ENCODE peak calls at places on chromosome X, in four cellular contexts. K is cardiac muscle cell, N is IMR-90, D is heart right ventricle. M is an unnamed sample. For H3K4me1, the result is how much of the 10 kb centered on the place peaks cover.

GRCh38 chrX:85326234-85327059 is 53.0 kb downstream of the POF1B start:
- DNase-seq in K (no peak), N (no peak), D (no peak), M (no peak)

GRCh38 chrX:112609631-112610030 is 70.1 kb downstream of the LHFPL1 start:
- DNase-seq in K (peak), N (no peak), D (no peak), M (no peak)

GRCh38 chrX:261167-261857 is 19.9 kb upstream of the PLCXD1 start:
- DNase-seq in K (no peak), N (peak), D (peak), M (peak)

GRCh38 chrX:118693843-118694242 is 33.6 kb upstream of the IL13RA1 start:
- DNase-seq in K (no peak), N (no peak), D (no peak), M (no peak)

GRCh38 chrX:72540318-72540717 is 32.3 kb downstream of the HDAC8 start:
- DNase-seq in K (peak), N (peak), D (no peak), M (no peak)

GRCh38 chrX:71181910-71182799 is 37.5 kb downstream of the NLGN3 start:
- DNase-seq in K (peak), N (peak), D (peak), M (peak)

GRCh38 chrX:19389217-19389616 is 45.5 kb downstream of the PDHA1 start:
- DNase-seq in K (no peak), N (no peak), D (no peak), M (no peak)

GRCh38 chrX:11257711-11258110 is 35.5 kb upstream of the AMELX start:
- DNase-seq in K (no peak), N (no peak), D (no peak), M (peak)

GRCh38 chrX:133985164-133986007 is at the start of gene GPC3:
- DNase-seq in K (peak), N (peak), D (no peak), M (peak)

GRCh38 chrX:70322784-70323183 is 32.9 kb downstream of the KIF4A start:
- DNase-seq in K (no peak), N (no peak), D (no peak), M (no peak)

GRCh38 chrX:85109235-85109634 is 105.6 kb downstream of the APOOL start:
- DNase-seq in K (no peak), N (no peak), D (no peak), M (no peak)

DNA sequence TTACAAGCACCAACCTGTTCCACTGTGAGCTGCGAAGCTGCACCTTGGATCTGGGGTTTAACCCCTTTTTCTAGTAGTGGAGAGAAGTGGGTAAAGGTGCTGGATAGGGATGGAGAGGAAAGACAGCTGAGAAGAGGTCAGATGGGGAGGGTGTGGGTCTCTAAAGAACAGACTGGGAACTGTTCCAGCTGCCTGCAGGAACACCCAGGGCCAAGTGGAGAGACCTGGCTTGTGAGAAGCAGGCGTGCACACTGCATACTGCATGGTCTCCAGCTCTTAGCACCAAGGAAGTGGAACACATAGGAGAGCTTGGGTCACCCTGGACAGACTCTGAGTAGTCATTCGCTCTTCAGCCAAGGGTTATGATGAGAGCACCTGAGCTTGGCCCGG is 16.1 kb downstream of the BCOR start:
- DNase-seq in K (no peak), N (no peak), D (no peak), M (no peak)
- H3K4me1 ChIP-seq in K (under half), N (under half), D (under half), M (under half)

DNA sequence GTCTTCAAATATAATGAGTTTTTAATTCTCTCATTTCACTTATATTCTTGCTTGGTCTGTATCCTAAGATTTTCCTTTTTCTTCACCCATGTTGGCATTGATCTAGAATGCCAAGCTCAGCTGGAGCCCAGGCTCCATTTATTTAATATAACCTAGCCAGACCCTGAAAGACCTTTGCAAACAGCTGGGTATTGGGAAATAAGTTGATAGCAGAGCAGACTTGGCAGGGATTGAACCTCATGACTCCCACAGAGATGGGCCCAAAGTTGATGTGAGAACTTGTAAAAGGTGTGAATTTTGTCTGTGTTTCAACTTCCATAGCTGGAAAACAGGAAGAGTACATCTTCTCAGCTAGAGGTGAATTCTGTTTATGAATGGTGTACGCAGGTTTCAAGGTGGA is 59.5 kb downstream of the SH2D1A start:
- DNase-seq in K (no peak), N (no peak), D (no peak), M (no peak)
- H3K4me1 ChIP-seq in K (under half), N (under half), D (under half), M (under half)

GRCh38 chrX:106972896-106973295 is 27.1 kb downstream of the MORC4 start:
- DNase-seq in K (no peak), N (no peak), D (no peak), M (no peak)

GRCh38 chrX:106976416-106976815 is 23.6 kb downstream of the MORC4 start:
- DNase-seq in K (no peak), N (no peak), D (no peak), M (no peak)

DNA sequence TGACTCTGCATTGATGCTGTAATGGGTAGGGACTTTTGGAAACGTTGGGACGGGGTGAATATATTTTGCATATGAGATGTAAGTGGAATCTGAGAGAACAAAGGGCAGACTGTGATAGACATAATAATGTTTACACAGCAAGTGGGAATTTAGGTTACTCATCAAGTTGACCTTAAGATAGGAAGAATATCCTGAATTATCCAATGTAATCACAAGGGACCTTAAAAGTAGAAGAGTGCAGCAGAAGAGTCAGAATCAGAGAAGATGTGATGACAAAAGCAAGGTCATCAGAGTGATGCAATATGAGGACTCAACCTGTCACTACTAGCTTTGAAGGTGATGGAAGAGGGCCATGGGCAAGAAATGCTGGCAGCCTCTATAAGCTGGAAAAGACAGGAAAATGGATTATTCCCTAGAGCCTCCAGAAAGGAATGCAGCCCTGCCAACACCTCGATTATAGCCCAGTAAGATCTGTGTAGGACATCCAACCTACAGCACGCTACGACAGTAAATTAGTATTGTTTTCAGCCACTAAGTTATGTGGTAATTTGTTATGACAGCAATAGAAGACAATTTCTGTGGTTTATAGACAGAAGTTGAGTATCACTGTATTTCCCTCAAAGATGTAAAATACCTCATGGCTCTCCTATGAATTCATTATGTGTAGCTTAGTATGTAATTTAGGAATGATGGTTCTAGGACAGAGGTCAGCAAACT is 26.4 kb downstream of the MORC4 start:
- DNase-seq in K (no peak), N (peak), D (no peak), M (no peak)
- H3K4me1 ChIP-seq in K (under half), N (under half), D (under half), M (under half)

GRCh38 chrX:103562801-103563200 is 22.5 kb upstream of the TCEAL4 start:
- DNase-seq in K (no peak), N (no peak), D (no peak), M (no peak)
- H3K4me1 ChIP-seq in K (under half), N (under half), D (under half), M (under half)

GRCh38 chrX:132501606-132502005 is 12.8 kb upstream of the MBNL3 start:
- DNase-seq in K (no peak), N (no peak), D (no peak), M (no peak)
- H3K4me1 ChIP-seq in K (under half), N (under half), D (under half), M (under half)

GRCh38 chrX:74246524-74246923 is 57.5 kb upstream of the ZCCHC13 start:
- DNase-seq in K (no peak), N (peak), D (no peak), M (no peak)

GRCh38 chrX:74248889-74249288 is 55.1 kb upstream of the ZCCHC13 start:
- DNase-seq in K (peak), N (no peak), D (peak), M (no peak)

GRCh38 chrX:74251006-74251930 is 52.7 kb upstream of the ZCCHC13 start:
- DNase-seq in K (no peak), N (peak), D (no peak), M (no peak)

GRCh38 chrX:74250574-74250973 is 53.4 kb upstream of the ZCCHC13 start:
- DNase-seq in K (no peak), N (no peak), D (no peak), M (no peak)

GRCh38 chrX:74249963-74250362 is 54.0 kb upstream of the ZCCHC13 start:
- DNase-seq in K (peak), N (no peak), D (no peak), M (no peak)
- H3K4me1 ChIP-seq in K (under half), N (under half), D (under half), M (under half)

DNA sequence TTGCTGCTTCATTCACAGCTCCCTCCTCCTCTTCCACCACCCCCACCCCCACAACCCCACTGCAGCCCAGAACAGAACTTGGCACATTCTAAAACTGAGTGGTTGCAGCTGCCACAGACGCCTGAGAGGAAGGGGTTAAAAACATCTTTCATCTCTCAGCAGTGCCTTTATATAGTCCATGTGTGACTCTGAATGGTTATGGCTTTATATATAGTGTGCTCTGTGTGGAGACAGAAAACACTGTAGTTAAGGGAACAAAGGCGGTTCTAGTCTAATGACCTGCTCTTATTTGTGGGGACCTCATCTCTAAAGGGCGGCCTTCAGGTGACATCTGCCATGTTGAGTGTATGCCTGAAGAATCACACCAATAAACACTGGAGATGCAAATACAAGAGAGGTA is 144.7 kb downstream of the BCOR start:
- DNase-seq in K (no peak), N (no peak), D (no peak), M (no peak)
- H3K4me1 ChIP-seq in K (under half), N (under half), D (under half), M (under half)

DNA sequence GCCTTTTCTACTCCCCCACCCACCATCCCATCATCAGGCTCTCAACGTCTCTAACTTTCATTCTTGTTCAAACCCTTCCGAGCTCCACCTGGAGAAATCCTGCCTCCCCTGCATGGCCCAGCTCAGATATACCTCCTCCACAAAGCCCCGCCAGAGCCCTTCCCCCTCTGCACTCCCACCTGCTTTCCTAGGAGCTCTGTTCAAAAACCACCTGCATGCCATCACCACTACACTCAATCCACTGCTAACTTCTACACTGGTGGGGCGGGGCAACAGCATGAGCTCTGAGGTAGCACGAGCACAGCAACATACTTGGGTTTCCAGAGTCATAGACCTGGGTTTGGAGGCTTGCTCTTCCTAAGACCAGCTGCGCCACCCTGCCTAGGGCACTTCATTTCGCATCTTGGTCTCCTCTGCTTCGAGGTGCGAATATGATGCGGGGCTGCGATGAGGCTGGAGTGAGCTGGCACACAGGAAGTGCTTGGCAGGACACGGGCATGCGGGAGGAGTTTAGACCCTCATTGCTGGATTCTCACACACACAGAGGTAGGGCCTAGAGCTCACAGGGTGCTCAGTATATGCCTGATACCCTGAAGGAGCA is 3.5 kb downstream of the SASH3 start:
- DNase-seq in K (no peak), N (no peak), D (no peak), M (no peak)
- H3K4me1 ChIP-seq in K (under half), N (under half), D (under half), M (under half)